ENCODE peak calls at places on chromosomes 7 and 10, in five cellular contexts. E, A, Q, V and K are unnamed samples.

GRCh38 chr10:130141038-130141437 is 4.8 kb downstream of the GLRX3 start:
- DNase-seq in E (no peak), A (no peak), Q (no peak), V (no peak), K (no peak)

GRCh38 chr7:130273863-130274262 is 7.2 kb downstream of the CPA2 start:
- DNase-seq in E (peak; percentile 30), A (no peak), Q (no peak), V (no peak), K (no peak)

GRCh38 chr7:118111347-118111746 is 72.6 kb upstream of the LSM8 start:
- DNase-seq in E (no peak), A (no peak), Q (no peak), V (no peak), K (no peak)

GRCh38 chr7:105345725-105346124 is 43.0 kb downstream of the SRPK2 start:
- DNase-seq in E (no peak), A (no peak), Q (peak; percentile 39), V (no peak), K (no peak)

GRCh38 chr10:100654835-100655759 is 90.3 kb upstream of the PAX2 start:
- DNase-seq in E (peak; percentile 88), A (no peak), Q (peak; percentile 26), V (no peak), K (no peak)

GRCh38 chr10:72736176-72736795 is 44.3 kb downstream of the MCU start:
- DNase-seq in E (no peak), A (peak; percentile 22), Q (no peak), V (peak; percentile 83), K (no peak)

GRCh38 chr7:2515424-2516193 is 4.0 kb upstream of the LFNG start:
- DNase-seq in E (no peak), A (no peak), Q (no peak), V (no peak), K (no peak)

GRCh38 chr10:49654036-49654693 is 25.3 kb upstream of the C10orf53 start:
- DNase-seq in E (peak; percentile 50), A (no peak), Q (no peak), V (no peak), K (no peak)

GRCh38 chr10:79385392-79385795 is 38.1 kb downstream of the PPIF start:
- DNase-seq in E (no peak), A (no peak), Q (no peak), V (no peak), K (no peak)

GRCh38 chr7:37320840-37321468 is 127.7 kb downstream of the ELMO1 start:
- DNase-seq in E (no peak), A (no peak), Q (no peak), V (no peak), K (no peak)

GRCh38 chr7:64873517-64873916 is 29.6 kb upstream of the ZNF273 start:
- DNase-seq in E (peak; percentile 9), A (no peak), Q (no peak), V (no peak), K (no peak)

GRCh38 chr7:155874411-155874810 is 62.1 kb upstream of the SHH start:
- DNase-seq in E (no peak), A (no peak), Q (no peak), V (no peak), K (no peak)

GRCh38 chr7:46131916-46132795 is 211.1 kb upstream of the IGFBP3 start:
- DNase-seq in E (peak; percentile 38), A (peak; percentile 29), Q (no peak), V (peak; percentile 41), K (no peak)

GRCh38 chr7:81721428-81721827 is 48.4 kb downstream of the HGF start:
- DNase-seq in E (no peak), A (peak; percentile 4), Q (no peak), V (no peak), K (no peak)

GRCh38 chr7:44375236-44375699 is 49.9 kb upstream of the CAMK2B start:
- DNase-seq in E (peak; percentile 86), A (no peak), Q (no peak), V (no peak), K (no peak)

GRCh38 chr7:83065714-83066113 is 97.0 kb downstream of the PCLO start:
- DNase-seq in E (no peak), A (no peak), Q (peak; percentile 87), V (no peak), K (no peak)

GRCh38 chr10:35464805-35465456 is 128.6 kb downstream of the CCNY start:
- DNase-seq in E (no peak), A (no peak), Q (no peak), V (no peak), K (no peak)

GRCh38 chr10:110392860-110393732 is 88.4 kb upstream of the SMNDC1 start:
- DNase-seq in E (peak; percentile 57), A (peak; percentile 80), Q (peak; percentile 22), V (no peak), K (no peak)

GRCh38 chr7:21939136-21939857 is 6.4 kb downstream of the CDCA7L start:
- DNase-seq in E (no peak), A (peak; percentile 39), Q (no peak), V (no peak), K (peak; percentile 84)

GRCh38 chr7:134174797-134175261 is 47.7 kb downstream of the LRGUK start:
- DNase-seq in E (no peak), A (peak; percentile 85), Q (peak; percentile 78), V (peak; percentile 72), K (peak; percentile 36)

GRCh38 chr10:86651021-86651471 is 3.3 kb upstream of the OPN4 start:
- DNase-seq in E (peak; percentile 31), A (no peak), Q (no peak), V (no peak), K (no peak)

GRCh38 chr10:17077251-17077904 is 52.2 kb downstream of the CUBN start:
- DNase-seq in E (no peak), A (no peak), Q (peak; percentile 7), V (no peak), K (no peak)

GRCh38 chr7:129671276-129671675 is 59.8 kb downstream of the NRF1 start:
- DNase-seq in E (no peak), A (no peak), Q (no peak), V (no peak), K (no peak)

GRCh38 chr7:159188011-159188410 is 43.3 kb upstream of the VIPR2 start:
- DNase-seq in E (no peak), A (no peak), Q (no peak), V (no peak), K (no peak)

GRCh38 chr10:81213360-81213759 is 661.6 kb upstream of the NRG3 start:
- DNase-seq in E (no peak), A (no peak), Q (no peak), V (no peak), K (no peak)

GRCh38 chr7:155963771-155964195 is 151.5 kb upstream of the SHH start:
- DNase-seq in E (no peak), A (no peak), Q (peak; percentile 0), V (no peak), K (no peak)

GRCh38 chr10:109393425-109393824 is 529.9 kb downstream of the XPNPEP1 start:
- DNase-seq in E (peak; percentile 20), A (no peak), Q (no peak), V (no peak), K (no peak)

GRCh38 chr7:158707610-158708009 is 3.0 kb upstream of the NCAPG2 start:
- DNase-seq in E (no peak), A (no peak), Q (peak; percentile 34), V (no peak), K (no peak)

GRCh38 chr7:45060295-45060694 is 28.5 kb downstream of the NACAD start:
- DNase-seq in E (no peak), A (no peak), Q (no peak), V (no peak), K (no peak)